ENCODE peak calls at places on chromosomes 2 and 18, in six cellular contexts. X is HCT116, C is GM23248, H is PC-9, P is PC-3, U is astrocyte. W is an unnamed sample.

GRCh38 chr2:133865141-133865540 is 296.9 kb upstream of the NCKAP5 start:
- DNase-seq in X (no peak), C (no peak), H (no peak), P (no peak), U (no peak), W (no peak)

GRCh38 chr2:72222829-72223564 is 75.3 kb upstream of the CYP26B1 start:
- DNase-seq in X (no peak), C (peak; percentile 84), H (no peak), P (peak; percentile 35), U (peak; percentile 93), W (no peak)

GRCh38 chr18:25446972-25447371 is 95.0 kb upstream of the ZNF521 start:
- DNase-seq in X (no peak), C (no peak), H (no peak), P (no peak), U (no peak), W (no peak)

GRCh38 chr2:28351621-28352020 is 41.0 kb upstream of the FOSL2 start:
- DNase-seq in X (no peak), C (no peak), H (no peak), P (no peak), U (no peak), W (no peak)

GRCh38 chr2:10216677-10217498 is 85.8 kb upstream of the HPCAL1 start:
- DNase-seq in X (no peak), C (no peak), H (no peak), P (peak; percentile 58), U (peak; percentile 27), W (no peak)

GRCh38 chr2:221969087-221969829 is 329.5 kb downstream of the PAX3 start:
- DNase-seq in X (peak; percentile 13), C (peak; percentile 77), H (peak; percentile 54), P (peak; percentile 63), U (peak; percentile 20), W (peak; percentile 58)

GRCh38 chr2:231250698-231251097 is 52.3 kb downstream of the ARMC9 start:
- DNase-seq in X (no peak), C (no peak), H (no peak), P (no peak), U (no peak), W (no peak)

GRCh38 chr2:218736535-218736934 is 25.9 kb downstream of the TTLL4 start:
- DNase-seq in X (no peak), C (no peak), H (no peak), P (no peak), U (no peak), W (no peak)

GRCh38 chr18:41378628-41379027 is 576.4 kb upstream of the PIK3C3 start:
- DNase-seq in X (no peak), C (peak; percentile 51), H (no peak), P (peak; percentile 50), U (peak; percentile 45), W (peak; percentile 39)

GRCh38 chr2:72149556-72150156 is 2.0 kb upstream of the CYP26B1 start:
- DNase-seq in X (no peak), C (peak; percentile 49), H (peak; percentile 20), P (no peak), U (no peak), W (no peak)

GRCh38 chr2:142544173-142544572 is 333.3 kb upstream of the KYNU start:
- DNase-seq in X (no peak), C (no peak), H (no peak), P (no peak), U (no peak), W (no peak)

GRCh38 chr2:147027451-147027850 is 817.4 kb upstream of the ACVR2A start:
- DNase-seq in X (no peak), C (peak; percentile 5), H (no peak), P (no peak), U (no peak), W (no peak)

GRCh38 chr2:128258218-128258617 is 60.5 kb downstream of the HS6ST1 start:
- DNase-seq in X (no peak), C (no peak), H (no peak), P (no peak), U (no peak), W (no peak)

GRCh38 chr2:1613078-1613445 is 131.3 kb downstream of the PXDN start:
- DNase-seq in X (no peak), C (no peak), H (no peak), P (no peak), U (no peak), W (no peak)

DNA sequence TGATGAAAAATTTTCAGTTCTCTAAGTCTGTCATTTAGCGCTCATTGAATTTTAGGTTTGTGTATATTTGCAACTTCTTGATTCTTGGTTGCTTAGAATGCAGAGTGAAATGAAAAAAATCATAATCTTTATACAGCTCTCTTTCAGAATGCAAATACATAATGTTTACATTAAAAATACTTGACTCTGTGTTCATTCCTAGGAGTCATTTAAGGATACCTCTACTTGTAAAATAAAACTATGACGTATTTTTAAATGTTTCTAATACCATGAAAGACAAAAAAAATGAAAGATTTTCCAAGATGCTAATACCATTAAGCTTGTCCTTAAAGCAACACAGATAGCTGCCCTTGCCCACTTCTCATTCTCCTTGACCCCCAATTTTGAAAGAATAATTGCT is 259.0 kb downstream of the L3MBTL4 start:
- DNase-seq in X (no peak), C (no peak), H (no peak), P (no peak), U (no peak), W (no peak)
- H3K27ac ChIP-seq in X (no peak overlapping the region), C (no peak overlapping the region), H (no peak overlapping the region), P (no peak overlapping the region), U (no peak overlapping the region), W (no peak overlapping the region)

DNA sequence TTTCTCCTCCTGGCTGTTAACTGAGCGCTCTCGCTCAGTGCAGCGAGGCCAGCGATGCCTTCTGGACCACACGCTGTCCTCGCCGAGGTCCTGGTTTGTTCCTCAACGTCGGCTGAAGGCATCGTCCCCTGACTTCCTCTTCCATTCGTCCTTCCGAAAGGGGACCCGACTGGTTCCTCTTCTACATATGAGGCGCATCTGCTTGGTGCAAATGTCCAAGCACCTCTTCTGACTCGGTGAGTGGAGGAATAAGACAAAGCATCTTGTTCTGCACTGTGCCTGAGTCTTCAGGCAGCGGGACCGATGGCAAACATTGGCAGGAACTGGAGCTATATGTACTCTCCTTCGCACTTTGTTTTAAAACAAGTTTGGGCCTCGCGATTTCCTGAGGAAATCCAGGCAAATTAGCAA is 651 bp upstream of the KCNS3 start:
- DNase-seq in X (no peak), C (peak; percentile 45), H (no peak), P (no peak), U (no peak), W (peak; percentile 32)
- TF ChIP-seq EZH2 in X (no peak), C (peak; percentile 55), H (no peak), P (no peak), U (no peak), W (no peak)

GRCh38 chr2:220504890-220505564 is 877.6 kb downstream of the SLC4A3 start:
- DNase-seq in X (no peak), C (peak; percentile 74), H (peak; percentile 17), P (peak; percentile 86), U (peak; percentile 45), W (peak; percentile 48)
- H3K27ac ChIP-seq in X (no peak overlapping the region), C (peak overlapping the region; percentile 20), H (peak overlapping the region; percentile 53), P (peak overlapping the region; percentile 68), U (no peak overlapping the region), W (peak overlapping the region; percentile 67)

GRCh38 chr2:199460808-199461454 is 3.2 kb upstream of the SATB2 start:
- DNase-seq in X (no peak), C (no peak), H (no peak), P (no peak), U (no peak), W (no peak)

GRCh38 chr2:199461455-199462166 is 3.9 kb upstream of the SATB2 start:
- DNase-seq in X (no peak), C (no peak), H (no peak), P (no peak), U (no peak), W (no peak)

GRCh38 chr2:199459286-199460100 is 1.8 kb upstream of the SATB2 start:
- DNase-seq in X (peak; percentile 93), C (peak; percentile 98), H (peak; percentile 81), P (peak; percentile 88), U (peak; percentile 96), W (peak; percentile 90)

GRCh38 chr2:199458806-199459285 is 1.1 kb upstream of the SATB2 start:
- DNase-seq in X (no peak), C (peak; percentile 71), H (peak; percentile 50), P (peak; percentile 29), U (no peak), W (no peak)

DNA sequence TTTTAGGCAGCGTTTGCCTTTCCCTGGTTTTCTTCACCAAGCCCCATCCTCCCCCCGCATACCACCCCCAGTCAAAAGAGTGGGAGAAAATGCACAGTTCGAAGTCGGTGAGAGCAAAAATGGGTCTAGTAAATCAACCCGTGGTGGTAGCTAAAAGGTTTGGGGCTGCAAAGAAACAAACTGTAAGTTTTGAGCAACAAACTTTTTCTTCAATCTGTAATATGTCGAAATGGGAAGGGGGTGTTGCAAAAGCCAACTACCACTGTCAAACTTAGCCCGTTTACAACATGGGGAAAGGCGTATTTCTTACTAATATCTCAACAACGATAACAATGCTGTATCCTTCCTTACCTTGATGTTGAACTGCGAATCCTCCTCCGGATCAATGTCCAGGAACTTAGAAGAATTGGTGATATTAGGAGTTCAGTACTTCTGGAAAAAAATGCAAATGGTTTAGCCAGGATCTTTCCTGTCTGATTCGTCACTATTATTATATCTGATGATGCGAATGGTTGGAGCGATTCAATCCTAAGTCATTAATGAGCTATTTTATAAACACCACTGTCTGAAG is 2.4 kb upstream of the SATB2 start:
- DNase-seq in X (peak; percentile 22), C (peak; percentile 65), H (no peak), P (peak; percentile 35), U (peak; percentile 59), W (no peak)
- TF ChIP-seq EZH2 in X (no peak), C (no peak), H (no peak), P (no peak), U (no peak), W (no peak)